ENCODE peak calls at places on chromosomes 7 and 10, in nine cellular contexts. S is testis, Y is IMR-90, B is gastrocnemius medialis, F is HCT116, I is uterus, P is transverse colon, G is spleen, H is tibial nerve. J is an unnamed sample.

GRCh38 chr7:110317699-110318265 is 773.1 kb upstream of the LRRN3 start:
- DNase-seq in G (no peak), F (peak; percentile 1), I (no peak), P (no peak), S (no peak), H (no peak), B (no peak), Y (peak; percentile 82), J (no peak)

GRCh38 chr10:87771871-87772500 is 46.0 kb downstream of the ATAD1 start:
- DNase-seq in P (no peak), S (no peak), Y (peak; percentile 20), B (no peak), G (no peak), I (no peak), F (no peak), H (no peak), J (no peak)

GRCh38 chr10:43217563-43218205 is 49.2 kb downstream of the RASGEF1A start:
- DNase-seq in P (no peak), G (peak; percentile 44), I (no peak), H (no peak), S (no peak), Y (no peak), F (no peak), B (no peak), J (no peak)

GRCh38 chr10:7788640-7789335 is 811 bp downstream of the ATP5F1C start:
- DNase-seq in S (peak; percentile 46), B (no peak), G (no peak), I (no peak), F (no peak), P (no peak), Y (peak; percentile 26), H (no peak), J (peak; percentile 63)

GRCh38 chr10:96133135-96133534 is 3.0 kb downstream of the ZNF518A start:
- DNase-seq in P (no peak), Y (peak; percentile 73), B (no peak), G (no peak), I (no peak), H (no peak), F (no peak), S (no peak), J (no peak)

GRCh38 chr10:94630017-94630688 is 53.4 kb upstream of the CYP2C18 start:
- DNase-seq in B (no peak), G (no peak), I (no peak), H (no peak), Y (peak; percentile 12), P (no peak), F (peak; percentile 24), S (no peak), J (no peak)

GRCh38 chr7:28840515-28841125 is 117.5 kb downstream of the TRIL start:
- DNase-seq in P (no peak), S (no peak), I (no peak), Y (no peak), F (peak; percentile 7), B (no peak), H (no peak), G (no peak), J (no peak)

GRCh38 chr10:28177944-28178637 is 124.8 kb downstream of the MPP7 start:
- DNase-seq in Y (peak; percentile 40), H (no peak), B (no peak), S (no peak), G (no peak), P (no peak), I (no peak), F (no peak), J (no peak)

GRCh38 chr7:152925412-152926147 is 166.0 kb downstream of the ACTR3B start:
- DNase-seq in G (no peak), F (no peak), Y (no peak), H (no peak), B (no peak), I (no peak), S (peak; percentile 32), P (no peak), J (peak; percentile 42)

GRCh38 chr10:86966008-86966654 is 2.2 kb upstream of the ADIRF start:
- DNase-seq in S (no peak), P (no peak), B (no peak), I (peak; percentile 16), G (no peak), Y (no peak), F (no peak), H (no peak), J (no peak)

GRCh38 chr10:84845628-84846261 is 517.4 kb downstream of the CCSER2 start:
- DNase-seq in I (no peak), S (peak; percentile 51), F (peak; percentile 23), G (no peak), B (no peak), P (no peak), Y (no peak), H (no peak), J (peak; percentile 64)

GRCh38 chr10:97736902-97737769 is at the start of gene ZFYVE27:
- DNase-seq in S (peak; percentile 96), G (peak; percentile 99), Y (peak; percentile 94), F (peak; percentile 88), H (peak; percentile 91), I (peak; percentile 96), P (peak; percentile 98), B (peak; percentile 93), J (peak; percentile 97)
- TF ChIP-seq POLR2A in S (peak; percentile 80), G (peak; percentile 71), Y (peak; percentile 91), F (peak; percentile 37), H (peak; percentile 96), I (peak; percentile 98), P (peak; percentile 97), B (peak; percentile 95), J (peak; percentile 94)

DNA sequence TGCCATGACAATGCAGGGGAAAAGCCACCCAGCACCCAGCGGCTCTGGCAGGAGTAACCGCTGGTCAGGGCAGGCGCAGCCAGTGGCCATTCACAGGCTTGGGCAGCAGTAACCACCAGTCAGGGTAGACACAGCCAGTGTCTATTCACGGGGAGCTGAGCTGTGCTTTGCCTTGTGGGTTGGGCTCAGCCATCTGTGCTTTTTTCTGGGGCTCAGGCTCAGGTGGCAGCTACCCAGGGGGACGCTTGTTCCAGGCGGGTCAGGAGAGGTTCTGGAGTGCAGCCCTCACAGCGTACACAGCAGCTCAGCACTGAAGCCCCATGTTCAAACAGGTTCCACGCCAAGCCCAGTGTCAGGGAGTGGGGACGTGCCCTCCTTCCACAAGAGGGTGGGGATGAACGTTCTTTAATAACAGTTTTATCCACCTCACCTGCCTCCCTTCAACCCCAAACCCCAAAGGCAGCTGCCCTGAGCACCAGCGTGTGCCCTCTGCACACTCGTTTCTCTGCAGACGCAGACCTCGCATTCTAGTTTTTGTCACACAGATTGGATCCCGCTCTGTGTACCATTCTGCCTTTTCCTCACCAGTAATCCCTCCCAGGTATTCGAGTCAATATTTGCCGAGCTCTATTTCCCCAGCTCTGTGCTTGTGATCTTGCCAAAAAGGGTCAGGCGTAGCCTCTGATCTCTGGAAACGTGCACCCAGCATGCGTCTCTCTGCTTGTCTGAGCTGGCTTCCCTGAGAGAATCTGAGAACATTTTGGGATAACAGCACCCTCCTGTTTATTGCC is 28.7 kb downstream of the FOXL3 start:
- DNase-seq in P (peak; percentile 61), S (no peak), H (no peak), I (no peak), Y (no peak), B (no peak), G (peak; percentile 32), F (no peak), J (no peak)
- H3K27ac ChIP-seq in P (peak overlapping the region; percentile 89), S (no peak overlapping the region), H (no peak overlapping the region), I (no peak overlapping the region), Y (no peak overlapping the region), B (peak overlapping the region; percentile 56), G (no peak overlapping the region), F (no peak overlapping the region), J (no peak overlapping the region)

GRCh38 chr7:77698042-77698625 is 1.9 kb downstream of the RSBN1L start:
- DNase-seq in S (no peak), B (no peak), H (no peak), G (no peak), I (no peak), Y (no peak), F (no peak), P (no peak), J (no peak)

GRCh38 chr7:77697535-77697831 is 1.2 kb downstream of the RSBN1L start:
- DNase-seq in B (peak; percentile 47), F (no peak), H (peak; percentile 26), S (no peak), G (peak; percentile 83), I (no peak), P (peak; percentile 62), Y (no peak), J (no peak)

GRCh38 chr7:77696057-77696642 is at the start of gene RSBN1L:
- DNase-seq in P (peak; percentile 99), I (peak; percentile 98), F (peak; percentile 92), Y (peak; percentile 97), S (peak; percentile 100), H (peak; percentile 97), G (peak; percentile 99), B (peak; percentile 99), J (peak; percentile 99)

GRCh38 chr7:77699056-77699455 is 2.8 kb downstream of the RSBN1L start:
- DNase-seq in I (no peak), P (no peak), S (no peak), G (no peak), B (no peak), H (no peak), Y (no peak), F (no peak), J (no peak)

GRCh38 chr7:77696643-77697534 is 630 bp downstream of the RSBN1L start:
- DNase-seq in I (peak; percentile 49), H (no peak), G (peak; percentile 93), B (peak; percentile 43), P (peak; percentile 59), S (peak; percentile 78), Y (peak; percentile 43), F (no peak), J (peak; percentile 60)
- TF ChIP-seq POLR2A in I (no peak), H (peak; percentile 39), G (no peak), B (no peak), P (no peak), S (no peak), Y (no peak), F (no peak), J (no peak)

DNA sequence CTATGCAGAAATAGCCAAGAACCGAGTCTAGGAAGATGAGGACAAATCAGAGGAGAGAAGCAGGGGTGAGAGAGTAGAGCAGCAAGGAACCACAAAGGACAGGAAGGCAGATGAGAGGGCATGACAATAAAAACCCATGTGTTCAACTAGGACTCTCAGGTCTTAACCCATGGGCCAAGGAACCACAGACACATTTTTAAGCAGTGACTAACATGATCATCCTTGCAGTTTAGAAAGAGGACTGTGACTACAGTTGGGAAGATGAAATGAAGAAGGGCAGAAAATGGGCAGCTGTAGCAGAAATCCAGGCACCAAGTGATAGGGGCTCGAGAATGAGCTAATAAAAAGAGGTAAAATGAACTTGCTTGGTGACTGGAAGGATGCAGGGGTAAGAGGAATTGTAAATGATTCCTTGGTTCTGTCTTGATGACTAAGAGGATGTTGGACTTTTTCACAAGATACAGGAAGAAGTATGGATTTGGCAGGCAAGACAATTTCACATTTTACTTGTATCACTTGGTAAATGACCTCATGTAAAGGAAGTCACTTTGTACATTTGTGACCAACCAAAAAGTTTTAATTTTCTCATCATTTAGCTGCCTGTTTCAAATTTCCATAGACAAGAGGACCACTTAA is 22.8 kb downstream of the SGMS1 start:
- DNase-seq in P (no peak), F (no peak), S (no peak), I (no peak), H (no peak), B (no peak), G (no peak), Y (peak; percentile 49), J (no peak)
- H3K27ac ChIP-seq in P (no peak overlapping the region), F (no peak overlapping the region), S (no peak overlapping the region), I (no peak overlapping the region), H (no peak overlapping the region), B (no peak overlapping the region), G (no peak overlapping the region), Y (no peak overlapping the region), J (peak overlapping the region; percentile 23)